ENCODE peak calls at places on chromosomes 13 and 19, in ten cellular contexts. One of them, this sample, is unnamed.
A peak's percentile ranks its signal among the peaks of the same experiment; 100 is the strongest.

GRCh38 chr19:38918526-38918925 is 6.5 kb upstream of the CCER2 start:
- DNase-seq in stomach: no peak
- DNase-seq in Peyer's patch: no peak
- DNase-seq in NCI-H345: no peak
- DNase-seq in left cardiac atrium: no peak
- DNase-seq in EH: no peak
- DNase-seq in NCI-H1694: no peak
- DNase-seq in Daoy: no peak
- DNase-seq in heart left ventricle: no peak
- DNase-seq in iPS DF 19.7: no peak
- DNase-seq in this sample: no peak

GRCh38 chr13:39942901-39943273 is 287.4 kb downstream of the COG6 start:
- DNase-seq in stomach: peak; percentile 79
- DNase-seq in Peyer's patch: peak; percentile 60
- DNase-seq in NCI-H345: peak; percentile 58
- DNase-seq in left cardiac atrium: peak; percentile 76
- DNase-seq in EH: peak; percentile 76
- DNase-seq in NCI-H1694: no peak
- DNase-seq in Daoy: peak; percentile 77
- DNase-seq in heart left ventricle: peak; percentile 59
- DNase-seq in iPS DF 19.7: peak; percentile 54
- DNase-seq in this sample: peak; percentile 56

GRCh38 chr19:37855098-37855497 is 51.3 kb downstream of the WDR87 start:
- DNase-seq in stomach: no peak
- DNase-seq in Peyer's patch: peak; percentile 29
- DNase-seq in NCI-H345: no peak
- DNase-seq in left cardiac atrium: peak; percentile 55
- DNase-seq in EH: no peak
- DNase-seq in NCI-H1694: no peak
- DNase-seq in Daoy: no peak
- DNase-seq in heart left ventricle: peak; percentile 22
- DNase-seq in iPS DF 19.7: no peak
- DNase-seq in this sample: no peak

GRCh38 chr19:40282920-40283319 is 2.2 kb downstream of the AKT2 start:
- DNase-seq in stomach: no peak
- DNase-seq in Peyer's patch: no peak
- DNase-seq in NCI-H345: no peak
- DNase-seq in left cardiac atrium: no peak
- DNase-seq in EH: peak; percentile 70
- DNase-seq in NCI-H1694: no peak
- DNase-seq in Daoy: no peak
- DNase-seq in heart left ventricle: no peak
- DNase-seq in iPS DF 19.7: no peak
- DNase-seq in this sample: no peak

GRCh38 chr19:57263244-57263643 is 17.0 kb upstream of the ZNF460 start:
- DNase-seq in stomach: no peak
- DNase-seq in Peyer's patch: no peak
- DNase-seq in NCI-H345: no peak
- DNase-seq in left cardiac atrium: no peak
- DNase-seq in EH: no peak
- DNase-seq in NCI-H1694: no peak
- DNase-seq in Daoy: no peak
- DNase-seq in heart left ventricle: no peak
- DNase-seq in iPS DF 19.7: no peak
- DNase-seq in this sample: no peak

GRCh38 chr19:47765522-47766358 is 12.8 kb upstream of the SELENOW start:
- DNase-seq in stomach: peak; percentile 72
- DNase-seq in Peyer's patch: no peak
- DNase-seq in NCI-H345: peak; percentile 19
- DNase-seq in left cardiac atrium: peak; percentile 81
- DNase-seq in EH: peak; percentile 67
- DNase-seq in NCI-H1694: peak; percentile 62
- DNase-seq in Daoy: peak; percentile 71
- DNase-seq in heart left ventricle: peak; percentile 71
- DNase-seq in iPS DF 19.7: no peak
- DNase-seq in this sample: peak; percentile 20

GRCh38 chr13:113597386-113598080 is 13.0 kb downstream of the TFDP1 start:
- DNase-seq in stomach: no peak
- DNase-seq in Peyer's patch: no peak
- DNase-seq in NCI-H345: no peak
- DNase-seq in left cardiac atrium: no peak
- DNase-seq in EH: no peak
- DNase-seq in NCI-H1694: peak; percentile 39
- DNase-seq in Daoy: no peak
- DNase-seq in heart left ventricle: no peak
- DNase-seq in iPS DF 19.7: no peak
- DNase-seq in this sample: no peak

GRCh38 chr13:98150836-98151489 is 8.1 kb downstream of the FARP1 start:
- DNase-seq in stomach: no peak
- DNase-seq in Peyer's patch: no peak
- DNase-seq in NCI-H345: no peak
- DNase-seq in left cardiac atrium: no peak
- DNase-seq in EH: no peak
- DNase-seq in NCI-H1694: no peak
- DNase-seq in Daoy: no peak
- DNase-seq in heart left ventricle: no peak
- DNase-seq in iPS DF 19.7: no peak
- DNase-seq in this sample: no peak

GRCh38 chr13:47396915-47397314 is 500.1 kb upstream of the HTR2A start:
- DNase-seq in stomach: no peak
- DNase-seq in Peyer's patch: no peak
- DNase-seq in NCI-H345: no peak
- DNase-seq in left cardiac atrium: no peak
- DNase-seq in EH: no peak
- DNase-seq in NCI-H1694: no peak
- DNase-seq in Daoy: no peak
- DNase-seq in heart left ventricle: no peak
- DNase-seq in iPS DF 19.7: peak; percentile 17
- DNase-seq in this sample: no peak

GRCh38 chr13:81116461-81117282 is 775.7 kb upstream of the SPRY2 start:
- DNase-seq in stomach: no peak
- DNase-seq in Peyer's patch: no peak
- DNase-seq in NCI-H345: no peak
- DNase-seq in left cardiac atrium: no peak
- DNase-seq in EH: no peak
- DNase-seq in NCI-H1694: no peak
- DNase-seq in Daoy: no peak
- DNase-seq in heart left ventricle: no peak
- DNase-seq in iPS DF 19.7: no peak
- DNase-seq in this sample: no peak

GRCh38 chr19:3548594-3548993 is 8.8 kb downstream of the MFSD12 start:
- DNase-seq in stomach: no peak
- DNase-seq in Peyer's patch: no peak
- DNase-seq in NCI-H345: no peak
- DNase-seq in left cardiac atrium: no peak
- DNase-seq in EH: no peak
- DNase-seq in NCI-H1694: no peak
- DNase-seq in Daoy: no peak
- DNase-seq in heart left ventricle: no peak
- DNase-seq in iPS DF 19.7: no peak
- DNase-seq in this sample: no peak

GRCh38 chr19:38020331-38020730 is 113.3 kb downstream of the SIPA1L3 start:
- DNase-seq in stomach: no peak
- DNase-seq in Peyer's patch: no peak
- DNase-seq in NCI-H345: no peak
- DNase-seq in left cardiac atrium: no peak
- DNase-seq in EH: no peak
- DNase-seq in NCI-H1694: no peak
- DNase-seq in Daoy: no peak
- DNase-seq in heart left ventricle: no peak
- DNase-seq in iPS DF 19.7: no peak
- DNase-seq in this sample: no peak

GRCh38 chr13:74210693-74211393 is 76.6 kb upstream of the KLF12 start:
- DNase-seq in stomach: peak; percentile 68
- DNase-seq in Peyer's patch: no peak
- DNase-seq in NCI-H345: peak; percentile 78
- DNase-seq in left cardiac atrium: peak; percentile 29
- DNase-seq in EH: peak; percentile 98
- DNase-seq in NCI-H1694: peak; percentile 8
- DNase-seq in Daoy: peak; percentile 89
- DNase-seq in heart left ventricle: no peak
- DNase-seq in iPS DF 19.7: no peak
- DNase-seq in this sample: no peak

GRCh38 chr13:28026508-28026907 is 38.0 kb upstream of the URAD start:
- DNase-seq in stomach: no peak
- DNase-seq in Peyer's patch: no peak
- DNase-seq in NCI-H345: no peak
- DNase-seq in left cardiac atrium: no peak
- DNase-seq in EH: no peak
- DNase-seq in NCI-H1694: no peak
- DNase-seq in Daoy: no peak
- DNase-seq in heart left ventricle: no peak
- DNase-seq in iPS DF 19.7: no peak
- DNase-seq in this sample: no peak

GRCh38 chr19:18967358-18968146 is 26.5 kb upstream of the HOMER3 start:
- DNase-seq in stomach: peak; percentile 34
- DNase-seq in Peyer's patch: no peak
- DNase-seq in NCI-H345: no peak
- DNase-seq in left cardiac atrium: peak; percentile 70
- DNase-seq in EH: peak; percentile 34
- DNase-seq in NCI-H1694: no peak
- DNase-seq in Daoy: peak; percentile 36
- DNase-seq in heart left ventricle: peak; percentile 77
- DNase-seq in iPS DF 19.7: no peak
- DNase-seq in this sample: no peak

GRCh38 chr13:61880576-61881283 is 465.1 kb upstream of the PCDH20 start:
- DNase-seq in stomach: peak; percentile 36
- DNase-seq in Peyer's patch: no peak
- DNase-seq in NCI-H345: no peak
- DNase-seq in left cardiac atrium: no peak
- DNase-seq in EH: no peak
- DNase-seq in NCI-H1694: peak; percentile 2
- DNase-seq in Daoy: no peak
- DNase-seq in heart left ventricle: no peak
- DNase-seq in iPS DF 19.7: peak; percentile 63
- DNase-seq in this sample: no peak

GRCh38 chr13:23797276-23797903 is 91.8 kb downstream of the MIPEP start:
- DNase-seq in stomach: no peak
- DNase-seq in Peyer's patch: no peak
- DNase-seq in NCI-H345: no peak
- DNase-seq in left cardiac atrium: no peak
- DNase-seq in EH: no peak
- DNase-seq in NCI-H1694: no peak
- DNase-seq in Daoy: no peak
- DNase-seq in heart left ventricle: no peak
- DNase-seq in iPS DF 19.7: no peak
- DNase-seq in this sample: no peak

GRCh38 chr13:74966814-74967213 is 515.2 kb downstream of the TBC1D4 start:
- DNase-seq in stomach: no peak
- DNase-seq in Peyer's patch: no peak
- DNase-seq in NCI-H345: peak; percentile 9
- DNase-seq in left cardiac atrium: no peak
- DNase-seq in EH: no peak
- DNase-seq in NCI-H1694: no peak
- DNase-seq in Daoy: no peak
- DNase-seq in heart left ventricle: peak; percentile 60
- DNase-seq in iPS DF 19.7: no peak
- DNase-seq in this sample: no peak

GRCh38 chr19:1446713-1447564 is 3.0 kb upstream of the APC2 start:
- DNase-seq in stomach: no peak
- DNase-seq in Peyer's patch: no peak
- DNase-seq in NCI-H345: no peak
- DNase-seq in left cardiac atrium: no peak
- DNase-seq in EH: no peak
- DNase-seq in NCI-H1694: no peak
- DNase-seq in Daoy: peak; percentile 49
- DNase-seq in heart left ventricle: peak; percentile 25
- DNase-seq in iPS DF 19.7: no peak
- DNase-seq in this sample: no peak

GRCh38 chr13:31638577-31638976 is 100.7 kb upstream of the RXFP2 start:
- DNase-seq in stomach: no peak
- DNase-seq in Peyer's patch: no peak
- DNase-seq in NCI-H345: no peak
- DNase-seq in left cardiac atrium: no peak
- DNase-seq in EH: peak; percentile 87
- DNase-seq in NCI-H1694: no peak
- DNase-seq in Daoy: peak; percentile 56
- DNase-seq in heart left ventricle: no peak
- DNase-seq in iPS DF 19.7: no peak
- DNase-seq in this sample: no peak

GRCh38 chr19:3065675-3066357 is 3.5 kb upstream of the TLE5 start:
- DNase-seq in stomach: peak; percentile 57
- DNase-seq in Peyer's patch: peak; percentile 80
- DNase-seq in NCI-H345: no peak
- DNase-seq in left cardiac atrium: no peak
- DNase-seq in EH: no peak
- DNase-seq in NCI-H1694: no peak
- DNase-seq in Daoy: no peak
- DNase-seq in heart left ventricle: no peak
- DNase-seq in iPS DF 19.7: no peak
- DNase-seq in this sample: no peak

GRCh38 chr13:66553391-66553790 is 676.7 kb downstream of the PCDH9 start:
- DNase-seq in stomach: no peak
- DNase-seq in Peyer's patch: no peak
- DNase-seq in NCI-H345: no peak
- DNase-seq in left cardiac atrium: no peak
- DNase-seq in EH: peak; percentile 38
- DNase-seq in NCI-H1694: no peak
- DNase-seq in Daoy: no peak
- DNase-seq in heart left ventricle: no peak
- DNase-seq in iPS DF 19.7: no peak
- DNase-seq in this sample: no peak

GRCh38 chr13:24270639-24271131 is 38.7 kb upstream of the C1QTNF9 start:
- DNase-seq in stomach: peak; percentile 61
- DNase-seq in Peyer's patch: peak; percentile 71
- DNase-seq in NCI-H345: no peak
- DNase-seq in left cardiac atrium: peak; percentile 78
- DNase-seq in EH: peak; percentile 46
- DNase-seq in NCI-H1694: no peak
- DNase-seq in Daoy: no peak
- DNase-seq in heart left ventricle: peak; percentile 72
- DNase-seq in iPS DF 19.7: no peak
- DNase-seq in this sample: peak; percentile 76

GRCh38 chr19:48760514-48761221 is 5.3 kb downstream of the FGF21 start:
- DNase-seq in stomach: no peak
- DNase-seq in Peyer's patch: no peak
- DNase-seq in NCI-H345: no peak
- DNase-seq in left cardiac atrium: no peak
- DNase-seq in EH: no peak
- DNase-seq in NCI-H1694: no peak
- DNase-seq in Daoy: peak; percentile 50
- DNase-seq in heart left ventricle: peak; percentile 55
- DNase-seq in iPS DF 19.7: no peak
- DNase-seq in this sample: no peak

GRCh38 chr13:46062190-46062589 is 9.6 kb upstream of the ZC3H13 start:
- DNase-seq in stomach: no peak
- DNase-seq in Peyer's patch: no peak
- DNase-seq in NCI-H345: no peak
- DNase-seq in left cardiac atrium: no peak
- DNase-seq in EH: peak; percentile 53
- DNase-seq in NCI-H1694: no peak
- DNase-seq in Daoy: peak; percentile 50
- DNase-seq in heart left ventricle: no peak
- DNase-seq in iPS DF 19.7: no peak
- DNase-seq in this sample: no peak

GRCh38 chr19:45884682-45885555 is 1.0 kb downstream of the IRF2BP1 start:
- DNase-seq in stomach: peak; percentile 31
- DNase-seq in Peyer's patch: no peak
- DNase-seq in NCI-H345: no peak
- DNase-seq in left cardiac atrium: no peak
- DNase-seq in EH: no peak
- DNase-seq in NCI-H1694: no peak
- DNase-seq in Daoy: peak; percentile 38
- DNase-seq in heart left ventricle: peak; percentile 22
- DNase-seq in iPS DF 19.7: no peak
- DNase-seq in this sample: no peak

GRCh38 chr19:13526552-13526951 is 20.3 kb upstream of the CACNA1A start:
- DNase-seq in stomach: no peak
- DNase-seq in Peyer's patch: no peak
- DNase-seq in NCI-H345: no peak
- DNase-seq in left cardiac atrium: no peak
- DNase-seq in EH: peak; percentile 20
- DNase-seq in NCI-H1694: peak; percentile 4
- DNase-seq in Daoy: peak; percentile 62
- DNase-seq in heart left ventricle: no peak
- DNase-seq in iPS DF 19.7: peak; percentile 50
- DNase-seq in this sample: no peak

GRCh38 chr19:33927789-33928457 is 131.3 kb downstream of the KCTD15 start:
- DNase-seq in stomach: no peak
- DNase-seq in Peyer's patch: no peak
- DNase-seq in NCI-H345: no peak
- DNase-seq in left cardiac atrium: no peak
- DNase-seq in EH: no peak
- DNase-seq in NCI-H1694: no peak
- DNase-seq in Daoy: no peak
- DNase-seq in heart left ventricle: no peak
- DNase-seq in iPS DF 19.7: no peak
- DNase-seq in this sample: no peak

This sample was measured in central memory CD4-positive, alpha-beta T cell.